ENCODE peak calls at places on chromosomes 4 and X, in five cellular contexts. Q is caudate nucleus, Y is SJSA1, S is heart left ventricle, D is foreskin keratinocyte. G is an unnamed sample.

GRCh38 chr4:169008478-169008877 is 1.6 kb downstream of the CBR4 start:
- DNase-seq in D (no peak), Y (no peak), S (no peak), Q (no peak), G (no peak)

GRCh38 chr4:156945532-156945931 is 26.1 kb downstream of the PDGFC start:
- DNase-seq in Y (no peak), S (no peak), D (peak; percentile 69), Q (no peak), G (no peak)

GRCh38 chr4:42397256-42397634 is at the start of gene SHISA3:
- DNase-seq in D (peak; percentile 29), Q (no peak), S (peak; percentile 66), Y (no peak), G (no peak)

GRCh38 chrX:66728818-66729271 is 90.0 kb upstream of the EDA2R start:
- DNase-seq in Y (peak; percentile 55), Q (peak; percentile 46), D (peak; percentile 39), S (peak; percentile 28), G (no peak)

GRCh38 chrX:112931478-112931877 is 90.8 kb upstream of the AMOT start:
- DNase-seq in Y (no peak), D (no peak), S (no peak), Q (no peak), G (no peak)

GRCh38 chrX:98380106-98380505 is 1496.4 kb downstream of the RPA4 start:
- DNase-seq in D (no peak), Y (no peak), Q (no peak), S (no peak), G (no peak)

GRCh38 chr4:88619973-88620372 is 27.7 kb downstream of the HERC3 start:
- DNase-seq in D (no peak), Q (no peak), Y (no peak), S (no peak), G (no peak)

GRCh38 chr4:94463771-94464170 is 12.0 kb downstream of the PDLIM5 start:
- DNase-seq in Y (no peak), D (peak; percentile 72), Q (no peak), S (no peak), G (no peak)

GRCh38 chrX:47637546-47638195 is 7.9 kb upstream of the CFP start:
- DNase-seq in Q (peak; percentile 34), Y (no peak), D (no peak), S (no peak), G (no peak)

DNA sequence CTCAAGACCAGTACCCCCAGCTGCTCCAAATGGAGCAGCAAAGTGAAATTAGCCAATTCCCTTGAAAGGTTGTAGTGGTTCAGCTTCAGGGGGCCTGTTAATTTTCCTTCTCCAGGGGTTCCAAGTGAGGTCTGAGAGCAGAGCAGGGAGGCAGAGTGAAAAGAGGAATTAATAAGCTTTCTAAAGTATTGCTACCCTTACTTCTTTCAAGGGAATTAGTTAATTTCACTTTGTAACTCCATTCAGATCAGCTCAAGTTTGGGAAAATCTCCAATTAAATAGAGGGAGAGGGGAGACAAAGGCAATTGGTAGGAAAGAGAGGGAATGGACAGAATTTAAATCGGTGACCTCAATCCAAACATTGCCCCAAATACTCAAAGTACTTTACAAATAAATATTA is 78.7 kb upstream of the SLC7A11 start:
- DNase-seq in S (no peak), Y (no peak), D (no peak), Q (no peak), G (no peak)
- H3K27ac ChIP-seq in S (no peak overlapping the region), Y (no peak overlapping the region), D (no peak overlapping the region), Q (peak overlapping the region; percentile 67), G (no peak overlapping the region)

GRCh38 chr4:55884851-55885219 is 31.4 kb downstream of the EXOC1 start:
- DNase-seq in D (no peak), Q (no peak), Y (no peak), S (no peak), G (no peak)
- H3K27ac ChIP-seq in D (no peak overlapping the region), Q (no peak overlapping the region), Y (no peak overlapping the region), S (no peak overlapping the region), G (no peak overlapping the region)

DNA sequence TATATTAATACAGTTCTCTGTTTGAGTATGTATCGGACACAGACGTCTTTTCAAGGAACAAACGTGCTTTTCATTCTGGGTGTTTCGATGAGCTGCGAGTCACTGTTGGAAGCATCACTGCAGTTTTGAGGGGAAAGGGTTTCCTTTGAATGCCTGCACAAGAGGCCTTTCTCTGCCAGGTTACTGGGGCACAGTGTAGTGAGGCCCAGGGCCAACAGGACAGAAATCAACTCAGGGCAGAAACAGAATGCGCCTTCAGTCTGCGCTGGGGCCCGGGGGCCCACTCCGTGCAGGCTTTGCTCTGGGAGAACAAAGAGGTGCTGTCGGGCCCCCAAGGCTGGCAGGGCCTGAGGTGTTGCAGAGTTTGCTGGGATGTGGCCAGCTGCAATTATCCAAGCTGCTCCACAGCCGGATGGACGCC is 2.3 kb upstream of the PPP2R3B start:
- DNase-seq in D (no peak), Q (peak; percentile 86), Y (no peak), S (no peak), G (no peak)
- H3K27ac ChIP-seq in D (no peak overlapping the region), Q (peak overlapping the region; percentile 80), Y (no peak overlapping the region), S (no peak overlapping the region), G (no peak overlapping the region)

GRCh38 chr4:183262776-183263100 is 57.3 kb downstream of the CLDN22 start:
- DNase-seq in Q (no peak), S (no peak), D (no peak), Y (no peak), G (no peak)

GRCh38 chr4:183261953-183262775 is 57.9 kb downstream of the CLDN22 start:
- DNase-seq in D (peak; percentile 52), Q (peak; percentile 74), S (peak; percentile 80), Y (peak; percentile 83), G (peak; percentile 26)

GRCh38 chr4:183266386-183266785 is 53.7 kb downstream of the CLDN22 start:
- DNase-seq in Y (no peak), D (no peak), Q (no peak), S (no peak), G (no peak)

GRCh38 chr4:183268556-183268955 is 51.5 kb downstream of the CLDN22 start:
- DNase-seq in Q (peak; percentile 44), S (no peak), Y (no peak), D (no peak), G (no peak)

GRCh38 chr4:183264614-183265013 is 55.5 kb downstream of the CLDN22 start:
- DNase-seq in S (no peak), Q (no peak), D (no peak), Y (no peak), G (no peak)
- H3K27ac ChIP-seq in S (no peak overlapping the region), Q (no peak overlapping the region), D (no peak overlapping the region), Y (no peak overlapping the region), G (no peak overlapping the region)

GRCh38 chrX:134452591-134452990 is 7.4 kb upstream of the HPRT1 start:
- DNase-seq in Q (no peak), D (no peak), S (no peak), Y (no peak), G (no peak)
- H3K27ac ChIP-seq in Q (no peak overlapping the region), D (no peak overlapping the region), S (no peak overlapping the region), Y (no peak overlapping the region), G (no peak overlapping the region)

G was measured in epithelial cell of prostate.